ENCODE peak calls at places on chromosomes 7 and 10, in six cellular contexts. X is cardiac muscle cell, Z is lung, T is PC-9, N is left ventricle myocardium inferior, E is mammary epithelial cell. B is an unnamed sample.

GRCh38 chr10:92200564-92200963 is 90.3 kb downstream of the CPEB3 start:
- DNase-seq in X (no peak), Z (no peak), T (no peak), N (no peak), E (peak; percentile 90), B (no peak)

GRCh38 chr10:129704225-129704624 is 237.2 kb downstream of the MGMT start:
- DNase-seq in X (no peak), Z (no peak), T (no peak), N (no peak), E (no peak), B (no peak)

GRCh38 chr7:128190051-128190640 is 50.9 kb upstream of the LEP start:
- DNase-seq in X (no peak), Z (no peak), T (no peak), N (no peak), E (no peak), B (no peak)

GRCh38 chr10:126734015-126734414 is 63.5 kb upstream of the C10orf90 start:
- DNase-seq in X (peak; percentile 37), Z (peak; percentile 34), T (no peak), N (no peak), E (peak; percentile 66), B (no peak)

GRCh38 chr10:4111593-4111992 is 326.6 kb upstream of the KLF6 start:
- DNase-seq in X (no peak), Z (no peak), T (no peak), N (no peak), E (no peak), B (no peak)

GRCh38 chr10:44306147-44306710 is 78.7 kb downstream of the CXCL12 start:
- DNase-seq in X (peak; percentile 69), Z (no peak), T (no peak), N (no peak), E (no peak), B (no peak)

GRCh38 chr10:62637249-62638061 is 167.1 kb upstream of the ADO start:
- DNase-seq in X (peak; percentile 62), Z (no peak), T (no peak), N (no peak), E (peak; percentile 89), B (no peak)

GRCh38 chr7:128236924-128237586 is 4.0 kb upstream of the LEP start:
- DNase-seq in X (peak; percentile 79), Z (peak; percentile 33), T (peak; percentile 90), N (no peak), E (peak; percentile 99), B (no peak)

GRCh38 chr7:130914589-130915294 is 180.7 kb upstream of the KLF14 start:
- DNase-seq in X (no peak), Z (no peak), T (no peak), N (no peak), E (no peak), B (no peak)

GRCh38 chr10:51503378-51503777 is 196.0 kb downstream of the CSTF2T start:
- DNase-seq in X (no peak), Z (no peak), T (no peak), N (no peak), E (no peak), B (no peak)

GRCh38 chr10:51501396-51501795 is 198.0 kb downstream of the CSTF2T start:
- DNase-seq in X (peak; percentile 39), Z (no peak), T (no peak), N (no peak), E (no peak), B (no peak)

GRCh38 chr10:51498424-51498823 is 201.0 kb downstream of the CSTF2T start:
- DNase-seq in X (no peak), Z (no peak), T (no peak), N (no peak), E (no peak), B (no peak)

GRCh38 chr10:51507476-51507875 is 191.9 kb downstream of the CSTF2T start:
- DNase-seq in X (no peak), Z (no peak), T (no peak), N (no peak), E (no peak), B (no peak)

GRCh38 chr10:51502124-51502523 is 197.3 kb downstream of the CSTF2T start:
- DNase-seq in X (no peak), Z (no peak), T (no peak), N (no peak), E (no peak), B (no peak)
- H3K9me3 ChIP-seq in X (no peaks in the 10 kb centered on the region), Z (no peaks in the 10 kb centered on the region), T (no peaks in the 10 kb centered on the region), N (peaks cover 4% of the 10 kb centered on the region), E (no peaks in the 10 kb centered on the region), B (no peaks in the 10 kb centered on the region)

GRCh38 chr10:121927841-121928527 is at the start of gene ATE1:
- DNase-seq in X (peak; percentile 96), Z (peak; percentile 91), T (peak; percentile 59), N (peak; percentile 92), E (peak; percentile 93), B (peak; percentile 92)
- TF ChIP-seq CTCF in X (no peak), Z (no peak), T (no peak), N (peak; percentile 12), E (no peak), B (no peak)

GRCh38 chr10:11234857-11235640 is 217.4 kb downstream of the CELF2 start:
- DNase-seq in X (no peak), Z (no peak), T (no peak), N (no peak), E (no peak), B (no peak)

GRCh38 chr10:11237571-11237970 is 219.9 kb downstream of the CELF2 start:
- DNase-seq in X (no peak), Z (no peak), T (no peak), N (no peak), E (no peak), B (no peak)

GRCh38 chr10:11236234-11236633 is 218.6 kb downstream of the CELF2 start:
- DNase-seq in X (no peak), Z (no peak), T (no peak), N (no peak), E (no peak), B (no peak)

GRCh38 chr10:11238893-11239292 is 221.2 kb downstream of the CELF2 start:
- DNase-seq in X (no peak), Z (no peak), T (no peak), N (no peak), E (no peak), B (no peak)

DNA sequence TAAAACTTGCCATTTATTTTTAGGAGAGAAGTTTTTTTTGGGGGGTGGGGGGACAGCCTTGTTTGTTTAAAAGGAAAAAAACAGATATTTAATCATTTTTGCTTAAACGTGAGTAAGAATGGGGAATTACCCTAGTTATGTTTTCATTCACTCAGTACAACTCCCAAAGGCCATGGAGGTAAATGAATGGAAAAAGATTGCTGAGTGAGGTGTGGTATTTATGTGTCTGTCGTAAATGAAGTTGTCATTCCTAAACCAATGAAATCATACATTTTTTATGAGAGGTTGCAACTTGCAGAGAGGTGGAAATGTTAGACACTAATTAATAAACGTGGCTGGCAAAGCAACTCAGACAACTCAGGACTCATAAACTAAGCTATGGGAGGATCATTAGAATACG is 218.1 kb downstream of the CELF2 start:
- DNase-seq in X (no peak), Z (no peak), T (no peak), N (no peak), E (no peak), B (no peak)
- H3K4me1 ChIP-seq in X (peaks cover 13% of the 10 kb centered on the region), Z (peaks cover 2% of the 10 kb centered on the region), T (no peaks in the 10 kb centered on the region), N (peaks cover 47% of the 10 kb centered on the region), E (no peaks in the 10 kb centered on the region), B (no peaks in the 10 kb centered on the region)

GRCh38 chr10:37803269-37803668 is 54.1 kb downstream of the ZNF248 start:
- DNase-seq in X (no peak), Z (no peak), T (no peak), N (no peak), E (peak; percentile 18), B (no peak)
- H3K9me3 ChIP-seq in X (peaks cover 3% of the 10 kb centered on the region), Z (no peaks in the 10 kb centered on the region), T (no peaks in the 10 kb centered on the region), N (no peaks in the 10 kb centered on the region), E (no peaks in the 10 kb centered on the region), B (no peaks in the 10 kb centered on the region)

GRCh38 chr10:121862042-121862441 is 65.8 kb downstream of the ATE1 start:
- DNase-seq in X (no peak), Z (no peak), T (no peak), N (no peak), E (no peak), B (no peak)

GRCh38 chr10:121865554-121865953 is 62.3 kb downstream of the ATE1 start:
- DNase-seq in X (no peak), Z (no peak), T (no peak), N (no peak), E (no peak), B (no peak)

GRCh38 chr10:121864653-121865052 is 63.2 kb downstream of the ATE1 start:
- DNase-seq in X (peak; percentile 1), Z (no peak), T (no peak), N (no peak), E (no peak), B (no peak)

GRCh38 chr10:121862624-121863023 is 65.2 kb downstream of the ATE1 start:
- DNase-seq in X (no peak), Z (no peak), T (no peak), N (no peak), E (no peak), B (no peak)

DNA sequence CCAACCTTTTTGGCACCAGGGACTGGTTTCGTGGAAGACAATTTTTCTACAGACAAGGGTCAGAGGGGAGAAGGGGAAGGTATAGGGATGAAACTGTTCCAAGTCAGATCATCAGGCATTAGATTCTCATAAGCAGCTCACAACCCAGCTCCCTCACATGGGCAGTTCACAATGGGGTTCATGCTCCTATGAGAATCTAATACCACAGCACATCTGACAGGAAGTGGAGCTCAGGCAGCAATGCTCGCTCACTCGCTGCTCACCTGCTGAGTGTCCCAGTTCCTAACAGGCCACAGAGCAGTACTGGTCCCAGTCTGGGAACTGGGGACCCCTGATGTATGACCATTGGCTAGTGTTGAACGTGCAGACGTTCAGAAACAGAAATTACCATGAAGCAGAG is 63.7 kb downstream of the ATE1 start:
- DNase-seq in X (no peak), Z (no peak), T (no peak), N (no peak), E (no peak), B (no peak)
- TF ChIP-seq CTCF in X (no peak), Z (no peak), T (no peak), N (no peak), E (no peak), B (no peak)

DNA sequence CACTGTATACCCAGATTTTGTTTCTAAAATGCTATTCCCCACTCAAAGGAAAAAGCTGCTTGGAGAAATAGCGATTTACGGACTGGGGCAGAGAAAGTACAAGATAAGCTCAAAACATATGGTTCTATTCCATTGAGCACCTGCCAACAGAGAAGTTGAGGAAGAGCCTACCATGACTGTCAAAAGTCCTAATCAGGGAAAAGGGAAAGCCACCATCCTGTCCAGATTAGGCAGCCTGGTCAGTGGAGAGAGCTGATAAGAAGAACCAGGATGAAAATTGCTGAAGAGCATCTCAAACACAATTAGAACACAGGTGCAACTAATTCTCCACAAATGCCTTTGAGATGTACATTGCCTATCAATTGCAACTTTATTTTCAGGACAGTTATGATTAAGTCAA is 104.1 kb downstream of the MYOF start:
- DNase-seq in X (no peak), Z (no peak), T (no peak), N (no peak), E (no peak), B (no peak)
- H3K4me1 ChIP-seq in X (peaks cover 12% of the 10 kb centered on the region), Z (peaks cover 2% of the 10 kb centered on the region), T (peaks cover 28% of the 10 kb centered on the region), N (peaks cover 15% of the 10 kb centered on the region), E (peaks cover 48% of the 10 kb centered on the region), B (no peaks in the 10 kb centered on the region)

GRCh38 chr7:157575777-157576176 is 239.0 kb downstream of the DNAJB6 start:
- DNase-seq in X (no peak), Z (no peak), T (no peak), N (no peak), E (no peak), B (no peak)
- H3K9me3 ChIP-seq in X (no peaks in the 10 kb centered on the region), Z (no peaks in the 10 kb centered on the region), T (no peaks in the 10 kb centered on the region), N (no peaks in the 10 kb centered on the region), E (peaks cover 13% of the 10 kb centered on the region), B (no peaks in the 10 kb centered on the region)

GRCh38 chr7:129780257-129781127 is 169.0 kb downstream of the NRF1 start:
- DNase-seq in X (no peak), Z (peak; percentile 89), T (peak; percentile 84), N (no peak), E (peak; percentile 90), B (peak; percentile 65)
- TF ChIP-seq CTCF in X (no peak), Z (no peak), T (no peak), N (no peak), E (no peak), B (no peak)

B was measured in BE2C.